ENCODE peak calls at places on chromosomes 1 and 21, in four cellular contexts. One of them, this sample, is unnamed.

GRCh38 chr1:7436056-7437005 is 334.8 kb upstream of the VAMP3 start:
- DNase-seq in EL: no peak
- DNase-seq in stimulated activated CD4-positive, alpha-beta T cell treated with anti-CD3 and anti-CD28 coated beads, Interleukin-4, amount 100 ng/mL, for 4 hours: no peak
- DNase-seq in HTR-8/SVneo: no peak
- DNase-seq in this sample: no peak

GRCh38 chr1:97540346-97540888 is 380.4 kb downstream of the DPYD start:
- DNase-seq in EL: no peak
- DNase-seq in stimulated activated CD4-positive, alpha-beta T cell treated with anti-CD3 and anti-CD28 coated beads, Interleukin-4, amount 100 ng/mL, for 4 hours: no peak
- DNase-seq in HTR-8/SVneo: no peak
- DNase-seq in this sample: no peak

GRCh38 chr1:172460177-172460576 is 16.3 kb upstream of the PIGC start:
- DNase-seq in EL: no peak
- DNase-seq in stimulated activated CD4-positive, alpha-beta T cell treated with anti-CD3 and anti-CD28 coated beads, Interleukin-4, amount 100 ng/mL, for 4 hours: no peak
- DNase-seq in HTR-8/SVneo: no peak
- DNase-seq in this sample: no peak

GRCh38 chr1:8096105-8097011 is 70.2 kb upstream of the ERRFI1 start:
- DNase-seq in EL: peak
- DNase-seq in stimulated activated CD4-positive, alpha-beta T cell treated with anti-CD3 and anti-CD28 coated beads, Interleukin-4, amount 100 ng/mL, for 4 hours: no peak
- DNase-seq in HTR-8/SVneo: no peak
- DNase-seq in this sample: no peak

GRCh38 chr1:17232759-17233661 is 15.9 kb upstream of the PADI3 start:
- DNase-seq in EL: peak
- DNase-seq in stimulated activated CD4-positive, alpha-beta T cell treated with anti-CD3 and anti-CD28 coated beads, Interleukin-4, amount 100 ng/mL, for 4 hours: no peak
- DNase-seq in HTR-8/SVneo: peak
- DNase-seq in this sample: no peak

GRCh38 chr1:206633708-206634121 is 1.6 kb upstream of the DYRK3 start:
- DNase-seq in EL: peak
- DNase-seq in stimulated activated CD4-positive, alpha-beta T cell treated with anti-CD3 and anti-CD28 coated beads, Interleukin-4, amount 100 ng/mL, for 4 hours: no peak
- DNase-seq in HTR-8/SVneo: no peak
- DNase-seq in this sample: no peak

GRCh38 chr1:182229907-182230522 is 161.6 kb downstream of the GLUL start:
- DNase-seq in EL: no peak
- DNase-seq in stimulated activated CD4-positive, alpha-beta T cell treated with anti-CD3 and anti-CD28 coated beads, Interleukin-4, amount 100 ng/mL, for 4 hours: no peak
- DNase-seq in HTR-8/SVneo: no peak
- DNase-seq in this sample: no peak

GRCh38 chr1:172653015-172653709 is 5.7 kb upstream of the FASLG start:
- DNase-seq in EL: peak
- DNase-seq in stimulated activated CD4-positive, alpha-beta T cell treated with anti-CD3 and anti-CD28 coated beads, Interleukin-4, amount 100 ng/mL, for 4 hours: no peak
- DNase-seq in HTR-8/SVneo: no peak
- DNase-seq in this sample: no peak

GRCh38 chr1:150311762-150312161 is 9.6 kb upstream of the PRPF3 start:
- DNase-seq in EL: no peak
- DNase-seq in stimulated activated CD4-positive, alpha-beta T cell treated with anti-CD3 and anti-CD28 coated beads, Interleukin-4, amount 100 ng/mL, for 4 hours: no peak
- DNase-seq in HTR-8/SVneo: no peak
- DNase-seq in this sample: no peak

GRCh38 chr1:92484472-92485373 is 2.0 kb downstream of the GFI1 start:
- DNase-seq in EL: peak
- DNase-seq in stimulated activated CD4-positive, alpha-beta T cell treated with anti-CD3 and anti-CD28 coated beads, Interleukin-4, amount 100 ng/mL, for 4 hours: peak
- DNase-seq in HTR-8/SVneo: no peak
- DNase-seq in this sample: no peak

GRCh38 chr1:203426870-203427269 is 48.7 kb upstream of the PRELP start:
- DNase-seq in EL: no peak
- DNase-seq in stimulated activated CD4-positive, alpha-beta T cell treated with anti-CD3 and anti-CD28 coated beads, Interleukin-4, amount 100 ng/mL, for 4 hours: no peak
- DNase-seq in HTR-8/SVneo: no peak
- DNase-seq in this sample: no peak

GRCh38 chr1:111399792-111400610 is 27.5 kb downstream of the OVGP1 start:
- DNase-seq in EL: peak
- DNase-seq in stimulated activated CD4-positive, alpha-beta T cell treated with anti-CD3 and anti-CD28 coated beads, Interleukin-4, amount 100 ng/mL, for 4 hours: peak
- DNase-seq in HTR-8/SVneo: peak
- DNase-seq in this sample: peak

GRCh38 chr1:59674605-59675004 is 140.1 kb upstream of the HOOK1 start:
- DNase-seq in EL: no peak
- DNase-seq in stimulated activated CD4-positive, alpha-beta T cell treated with anti-CD3 and anti-CD28 coated beads, Interleukin-4, amount 100 ng/mL, for 4 hours: no peak
- DNase-seq in HTR-8/SVneo: no peak
- DNase-seq in this sample: no peak

GRCh38 chr21:24225432-24225831 is 1381.8 kb downstream of the MRPL39 start:
- DNase-seq in EL: no peak
- DNase-seq in stimulated activated CD4-positive, alpha-beta T cell treated with anti-CD3 and anti-CD28 coated beads, Interleukin-4, amount 100 ng/mL, for 4 hours: no peak
- DNase-seq in HTR-8/SVneo: peak
- DNase-seq in this sample: no peak

GRCh38 chr1:109790735-109791494 is 27.2 kb upstream of the EPS8L3 start:
- DNase-seq in EL: peak
- DNase-seq in stimulated activated CD4-positive, alpha-beta T cell treated with anti-CD3 and anti-CD28 coated beads, Interleukin-4, amount 100 ng/mL, for 4 hours: peak
- DNase-seq in HTR-8/SVneo: peak
- DNase-seq in this sample: peak

GRCh38 chr1:51354417-51354816 is 24.1 kb upstream of the TTC39A start:
- DNase-seq in EL: no peak
- DNase-seq in stimulated activated CD4-positive, alpha-beta T cell treated with anti-CD3 and anti-CD28 coated beads, Interleukin-4, amount 100 ng/mL, for 4 hours: no peak
- DNase-seq in HTR-8/SVneo: no peak
- DNase-seq in this sample: no peak

GRCh38 chr1:223695941-223696340 is 16.4 kb upstream of the CAPN2 start:
- DNase-seq in EL: peak
- DNase-seq in stimulated activated CD4-positive, alpha-beta T cell treated with anti-CD3 and anti-CD28 coated beads, Interleukin-4, amount 100 ng/mL, for 4 hours: no peak
- DNase-seq in HTR-8/SVneo: no peak
- DNase-seq in this sample: no peak

GRCh38 chr1:193952778-193953374 is 766.5 kb upstream of the B3GALT2 start:
- DNase-seq in EL: no peak
- DNase-seq in stimulated activated CD4-positive, alpha-beta T cell treated with anti-CD3 and anti-CD28 coated beads, Interleukin-4, amount 100 ng/mL, for 4 hours: no peak
- DNase-seq in HTR-8/SVneo: no peak
- DNase-seq in this sample: no peak

GRCh38 chr1:40818264-40818961 is 34.8 kb downstream of the KCNQ4 start:
- DNase-seq in EL: peak
- DNase-seq in stimulated activated CD4-positive, alpha-beta T cell treated with anti-CD3 and anti-CD28 coated beads, Interleukin-4, amount 100 ng/mL, for 4 hours: peak
- DNase-seq in HTR-8/SVneo: no peak
- DNase-seq in this sample: peak

GRCh38 chr21:26007911-26008579 is 162.5 kb downstream of the APP start:
- DNase-seq in EL: no peak
- DNase-seq in stimulated activated CD4-positive, alpha-beta T cell treated with anti-CD3 and anti-CD28 coated beads, Interleukin-4, amount 100 ng/mL, for 4 hours: no peak
- DNase-seq in HTR-8/SVneo: no peak
- DNase-seq in this sample: no peak

GRCh38 chr1:152398812-152399698 is 15.0 kb downstream of the CRNN start:
- DNase-seq in EL: peak
- DNase-seq in stimulated activated CD4-positive, alpha-beta T cell treated with anti-CD3 and anti-CD28 coated beads, Interleukin-4, amount 100 ng/mL, for 4 hours: no peak
- DNase-seq in HTR-8/SVneo: no peak
- DNase-seq in this sample: no peak

This sample was measured in GM19239.